ENCODE peak calls at places on chromosomes 4 and X, in seven cellular contexts. C is psoas muscle; Z is HCT116; O is CD8-positive, alpha-beta T cell; P is MM.1S; N is GM12878; Y is breast epithelium. E is an unnamed sample.

GRCh38 chr4:145451895-145452294 is 29.8 kb upstream of the SMAD1 start:
- DNase-seq in O (no peak), P (no peak), C (no peak), Y (no peak), Z (no peak), N (no peak), E (no peak)

GRCh38 chr4:74451214-74451661 is 6.3 kb downstream of the AREG start:
- DNase-seq in C (no peak), P (no peak), N (no peak), Z (no peak), O (no peak), Y (no peak), E (peak; percentile 6)

GRCh38 chrX:70262952-70263567 is 3.1 kb upstream of the P2RY4 start:
- DNase-seq in P (peak; percentile 46), N (no peak), O (no peak), Z (no peak), C (no peak), Y (peak; percentile 39), E (peak; percentile 43)

GRCh38 chrX:134171661-134172587 is 65.1 kb upstream of the CCDC160 start:
- DNase-seq in C (peak; percentile 64), Z (no peak), O (no peak), Y (no peak), N (no peak), P (no peak), E (peak; percentile 40)

GRCh38 chr4:3340703-3341088 is 47.9 kb downstream of the RGS12 start:
- DNase-seq in C (peak; percentile 92), Z (no peak), Y (peak; percentile 44), N (no peak), P (no peak), O (no peak), E (no peak)

GRCh38 chr4:8676676-8677075 is 84.1 kb downstream of the CPZ start:
- DNase-seq in P (no peak), Z (no peak), Y (no peak), O (no peak), N (no peak), C (no peak), E (no peak)

GRCh38 chr4:87179751-87180150 is 40.7 kb downstream of the KLHL8 start:
- DNase-seq in Y (no peak), Z (no peak), C (no peak), N (no peak), O (no peak), P (no peak), E (no peak)

GRCh38 chr4:68963389-68963788 is 11.8 kb upstream of the UGT2A3 start:
- DNase-seq in Z (no peak), N (no peak), P (no peak), Y (no peak), C (no peak), O (no peak), E (no peak)

GRCh38 chr4:2572076-2572475 is 35.6 kb downstream of the FAM193A start:
- DNase-seq in Z (no peak), O (no peak), C (no peak), Y (no peak), P (no peak), N (no peak), E (no peak)

GRCh38 chrX:102745513-102746133 is 25.1 kb downstream of the GPRASP3 start:
- DNase-seq in Z (no peak), O (peak; percentile 32), Y (no peak), N (no peak), C (no peak), P (no peak), E (peak; percentile 5)

GRCh38 chrX:85963736-85964135 is 83.6 kb downstream of the CHM start:
- DNase-seq in P (no peak), C (no peak), O (no peak), N (no peak), Y (no peak), Z (no peak), E (peak; percentile 10)

GRCh38 chrX:70755850-70756249 is 152.7 kb downstream of the TEX11 start:
- DNase-seq in N (no peak), P (peak; percentile 6), C (no peak), Y (no peak), Z (no peak), O (peak; percentile 65), E (no peak)

GRCh38 chr4:125772680-125773079 is 457.9 kb downstream of the FAT4 start:
- DNase-seq in Z (no peak), P (no peak), C (no peak), Y (no peak), O (no peak), N (no peak), E (no peak)

DNA sequence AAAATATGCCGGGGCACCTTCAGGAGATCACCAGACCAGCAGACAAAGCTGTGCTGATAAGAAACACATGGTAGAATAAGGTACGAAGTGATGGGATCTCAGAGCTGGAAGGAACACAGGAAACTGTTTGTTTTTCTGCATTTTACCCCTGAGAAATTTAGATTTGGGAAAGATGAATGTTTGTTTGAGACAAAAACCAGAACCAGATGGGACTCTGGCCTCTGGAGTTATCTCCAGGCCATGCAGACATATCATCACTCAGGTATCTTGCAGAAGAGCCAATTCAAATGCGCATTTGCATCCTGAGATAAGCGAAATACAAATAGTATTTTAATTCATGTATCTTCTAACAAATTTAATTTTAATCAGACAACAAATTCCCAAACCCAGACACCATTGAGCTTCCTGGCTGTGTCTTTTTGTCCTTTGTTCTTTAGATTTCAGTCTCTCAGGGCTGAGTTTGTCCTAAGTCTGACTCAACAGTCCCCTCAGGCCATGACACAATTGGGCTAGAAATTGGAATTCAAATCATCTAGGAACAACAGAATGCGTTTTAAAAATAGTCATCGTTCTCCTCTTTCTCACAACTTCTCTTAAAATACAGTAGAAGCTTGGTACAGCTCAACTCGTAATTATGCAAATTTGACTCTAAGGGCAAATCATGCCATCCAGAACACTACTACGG is 159.0 kb downstream of the PACRGL start:
- DNase-seq in N (no peak), Y (no peak), P (no peak), Z (no peak), O (no peak), C (no peak), E (no peak)
- H3K4me1 ChIP-seq in N (no peaks in the 10 kb centered on the region), Y (no peaks in the 10 kb centered on the region), P (no peaks in the 10 kb centered on the region), Z (no peaks in the 10 kb centered on the region), O (no peaks in the 10 kb centered on the region), C (no peaks in the 10 kb centered on the region), E (no peaks in the 10 kb centered on the region)

GRCh38 chr4:119543794-119544193 is 84.8 kb downstream of the PDE5A start:
- DNase-seq in N (no peak), Z (no peak), C (no peak), P (no peak), O (no peak), Y (no peak), E (no peak)

GRCh38 chr4:119550857-119551532 is 77.6 kb downstream of the PDE5A start:
- DNase-seq in Y (no peak), N (no peak), Z (no peak), O (no peak), C (no peak), P (no peak), E (peak; percentile 33)

GRCh38 chr4:119549639-119550038 is 79.0 kb downstream of the PDE5A start:
- DNase-seq in N (no peak), Z (no peak), P (no peak), C (no peak), Y (no peak), O (no peak), E (no peak)
- H3K27ac ChIP-seq in N (no peak overlapping the region), Z (no peak overlapping the region), P (no peak overlapping the region), C (no peak overlapping the region), Y (no peak overlapping the region), O (no peak overlapping the region), E (no peak overlapping the region)

DNA sequence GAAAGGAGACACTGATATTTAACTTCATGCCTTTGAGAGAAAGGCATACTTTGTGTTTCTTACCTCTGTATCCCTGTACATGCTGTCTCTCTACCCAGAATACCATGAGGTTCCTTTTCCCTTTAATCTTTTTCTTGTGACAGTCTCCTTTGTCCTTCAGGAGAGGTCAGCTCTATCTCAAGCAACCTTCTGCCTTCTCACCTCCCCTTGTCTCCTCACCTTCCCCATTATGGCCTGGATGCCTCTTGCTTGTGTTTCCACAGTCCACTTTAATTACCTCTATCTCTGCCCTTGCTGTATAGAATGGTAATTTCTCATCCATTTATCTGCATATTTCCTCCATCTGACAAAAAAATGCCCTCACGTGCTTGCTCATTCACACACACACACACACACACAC is 28.4 kb downstream of the MSN start:
- DNase-seq in N (no peak), P (no peak), Z (no peak), C (no peak), O (no peak), Y (no peak), E (no peak)
- H3K4me1 ChIP-seq in N (peaks cover 59% of the 10 kb centered on the region), P (peaks cover 62% of the 10 kb centered on the region), Z (no peaks in the 10 kb centered on the region), C (peaks cover 52% of the 10 kb centered on the region), O (peaks cover 93% of the 10 kb centered on the region), Y (no peaks in the 10 kb centered on the region), E (peaks cover 42% of the 10 kb centered on the region)

GRCh38 chrX:15737188-15737956 is 698 bp upstream of the CA5B start:
- DNase-seq in Z (no peak), Y (no peak), C (no peak), O (no peak), P (no peak), N (no peak), E (no peak)

GRCh38 chrX:15737957-15738685 is at the start of gene CA5B:
- DNase-seq in P (peak; percentile 89), C (peak; percentile 96), O (peak; percentile 93), N (peak; percentile 87), Z (peak; percentile 68), Y (peak; percentile 92), E (peak; percentile 89)

GRCh38 chrX:15739886-15740285 is 1.8 kb downstream of the CA5B start:
- DNase-seq in Y (no peak), O (no peak), N (no peak), Z (no peak), C (no peak), P (no peak), E (no peak)

GRCh38 chrX:15744181-15744867 is 6.3 kb downstream of the CA5B start:
- DNase-seq in C (no peak), Y (no peak), P (no peak), Z (no peak), N (no peak), O (no peak), E (no peak)

GRCh38 chrX:15738686-15739016 is 581 bp downstream of the CA5B start:
- DNase-seq in Y (no peak), N (no peak), C (no peak), O (peak; percentile 39), P (no peak), Z (no peak), E (no peak)
- H3K27ac ChIP-seq in Y (peak overlapping the region; percentile 71), N (no peak overlapping the region), C (no peak overlapping the region), O (peak overlapping the region; percentile 81), P (no peak overlapping the region), Z (no peak overlapping the region), E (no peak overlapping the region)

GRCh38 chr4:143374771-143375170 is 38.1 kb downstream of the GAB1 start:
- DNase-seq in N (no peak), P (no peak), Z (no peak), Y (no peak), C (no peak), O (no peak), E (no peak)
- H3K4me1 ChIP-seq in N (peaks cover 40% of the 10 kb centered on the region), P (peaks cover 74% of the 10 kb centered on the region), Z (no peaks in the 10 kb centered on the region), Y (peaks cover 11% of the 10 kb centered on the region), C (peaks cover 80% of the 10 kb centered on the region), O (no peaks in the 10 kb centered on the region), E (peaks cover 19% of the 10 kb centered on the region)